ENCODE peak calls at places on chromosome 10, in five cellular contexts. One of them, this sample, is unnamed.

GRCh38 chr10:96073722-96074121 is 30.3 kb downstream of the CCNJ start:
- DNase-seq in A549: peak; percentile 31
- DNase-seq in upper lobe of right lung: no peak
- DNase-seq in lower lobe of right lung: no peak
- DNase-seq in GM23338: no peak
- DNase-seq in this sample: no peak

GRCh38 chr10:80579849-80580645 is 42.3 kb downstream of the SH2D4B start:
- DNase-seq in GM23338: no peak
- DNase-seq in A549: no peak
- DNase-seq in lower lobe of right lung: no peak
- DNase-seq in upper lobe of right lung: no peak
- DNase-seq in this sample: no peak

GRCh38 chr10:124538669-124539068 is 77.0 kb downstream of the LHPP start:
- DNase-seq in upper lobe of right lung: no peak
- DNase-seq in lower lobe of right lung: no peak
- DNase-seq in A549: no peak
- DNase-seq in GM23338: no peak
- DNase-seq in this sample: no peak

GRCh38 chr10:695396-695795 is 5.9 kb upstream of the DIP2C start:
- DNase-seq in GM23338: no peak
- DNase-seq in A549: no peak
- DNase-seq in lower lobe of right lung: no peak
- DNase-seq in upper lobe of right lung: no peak
- DNase-seq in this sample: no peak

GRCh38 chr10:121702351-121703320 is 104.4 kb upstream of the FGFR2 start:
- DNase-seq in lower lobe of right lung: no peak
- DNase-seq in upper lobe of right lung: no peak
- DNase-seq in A549: peak; percentile 53
- DNase-seq in GM23338: no peak
- DNase-seq in this sample: no peak

GRCh38 chr10:130866857-130867256 is 444.7 kb downstream of the TCERG1L start:
- DNase-seq in A549: no peak
- DNase-seq in GM23338: no peak
- DNase-seq in upper lobe of right lung: no peak
- DNase-seq in lower lobe of right lung: no peak
- DNase-seq in this sample: no peak

GRCh38 chr10:120015064-120015463 is 122.5 kb downstream of the SEC23IP start:
- DNase-seq in A549: no peak
- DNase-seq in GM23338: no peak
- DNase-seq in upper lobe of right lung: no peak
- DNase-seq in lower lobe of right lung: no peak
- DNase-seq in this sample: no peak

GRCh38 chr10:44300666-44301649 is 83.9 kb downstream of the CXCL12 start:
- DNase-seq in A549: peak; percentile 88
- DNase-seq in lower lobe of right lung: no peak
- DNase-seq in GM23338: no peak
- DNase-seq in upper lobe of right lung: no peak
- DNase-seq in this sample: peak; percentile 53

GRCh38 chr10:110820321-110820814 is 51.4 kb upstream of the PDCD4 start:
- DNase-seq in lower lobe of right lung: no peak
- DNase-seq in A549: no peak
- DNase-seq in GM23338: no peak
- DNase-seq in upper lobe of right lung: no peak
- DNase-seq in this sample: peak; percentile 56

GRCh38 chr10:45377858-45378257 is 3.8 kb downstream of the ALOX5 start:
- DNase-seq in GM23338: no peak
- DNase-seq in upper lobe of right lung: no peak
- DNase-seq in lower lobe of right lung: no peak
- DNase-seq in A549: no peak
- DNase-seq in this sample: no peak

GRCh38 chr10:113006656-113007342 is 56.8 kb downstream of the TCF7L2 start:
- DNase-seq in upper lobe of right lung: no peak
- DNase-seq in lower lobe of right lung: no peak
- DNase-seq in GM23338: no peak
- DNase-seq in A549: no peak
- DNase-seq in this sample: no peak

GRCh38 chr10:21493841-21494220 is 31.7 kb downstream of the SKIDA1 start:
- DNase-seq in A549: peak; percentile 33
- DNase-seq in lower lobe of right lung: no peak
- DNase-seq in upper lobe of right lung: no peak
- DNase-seq in GM23338: no peak
- DNase-seq in this sample: no peak
- H3K4me3 ChIP-seq in A549: peak overlapping the region; percentile 77
- H3K4me3 ChIP-seq in lower lobe of right lung: peak overlapping the region; percentile 79
- H3K4me3 ChIP-seq in upper lobe of right lung: peak overlapping the region; percentile 72
- H3K4me3 ChIP-seq in GM23338: peak overlapping the region; percentile 76
- H3K4me3 ChIP-seq in this sample: peak overlapping the region; percentile 88

DNA sequence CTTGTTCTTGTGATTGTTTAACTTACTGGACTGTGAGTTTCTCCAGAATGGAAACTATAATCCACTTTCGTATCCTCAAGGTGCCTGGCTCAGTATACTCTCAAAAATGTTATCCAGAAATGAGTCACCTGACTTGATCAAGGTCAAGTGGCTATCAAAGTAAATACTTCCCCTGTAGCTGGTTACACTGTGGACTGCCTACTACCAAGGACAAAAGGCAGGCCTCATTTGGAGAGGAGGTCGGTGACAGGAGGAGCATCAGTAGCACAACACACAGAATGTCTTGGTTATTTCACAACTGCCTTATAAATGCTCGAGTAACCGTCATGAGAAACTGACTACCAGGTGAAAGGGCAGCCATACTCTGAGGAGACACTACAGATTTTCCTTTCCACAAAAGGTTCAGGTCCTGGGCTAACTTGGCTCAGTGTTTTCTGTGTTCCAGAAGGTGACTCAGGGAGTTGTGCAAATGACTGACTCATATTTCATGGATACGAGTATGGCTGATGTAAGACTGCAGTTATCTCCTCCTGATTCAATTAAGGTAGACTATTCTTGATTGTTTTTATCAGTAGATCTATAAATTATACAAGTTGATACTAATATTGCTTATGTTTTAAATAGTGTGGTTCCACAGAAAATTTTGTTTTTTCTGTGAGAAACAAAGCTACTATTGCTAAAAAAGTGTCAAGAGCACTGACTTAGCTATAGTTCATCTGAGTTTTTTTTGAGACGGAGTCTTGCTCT is 4.2 kb upstream of the CCNY start:
- DNase-seq in GM23338: no peak
- DNase-seq in A549: peak; percentile 87
- DNase-seq in upper lobe of right lung: no peak
- DNase-seq in lower lobe of right lung: no peak
- DNase-seq in this sample: no peak
- H3K27ac ChIP-seq in GM23338: no peak overlapping the region
- H3K27ac ChIP-seq in A549: peak overlapping the region; percentile 96
- H3K27ac ChIP-seq in upper lobe of right lung: peak overlapping the region; percentile 25
- H3K27ac ChIP-seq in lower lobe of right lung: peak overlapping the region; percentile 8
- H3K27ac ChIP-seq in this sample: peak overlapping the region; percentile 75

DNA sequence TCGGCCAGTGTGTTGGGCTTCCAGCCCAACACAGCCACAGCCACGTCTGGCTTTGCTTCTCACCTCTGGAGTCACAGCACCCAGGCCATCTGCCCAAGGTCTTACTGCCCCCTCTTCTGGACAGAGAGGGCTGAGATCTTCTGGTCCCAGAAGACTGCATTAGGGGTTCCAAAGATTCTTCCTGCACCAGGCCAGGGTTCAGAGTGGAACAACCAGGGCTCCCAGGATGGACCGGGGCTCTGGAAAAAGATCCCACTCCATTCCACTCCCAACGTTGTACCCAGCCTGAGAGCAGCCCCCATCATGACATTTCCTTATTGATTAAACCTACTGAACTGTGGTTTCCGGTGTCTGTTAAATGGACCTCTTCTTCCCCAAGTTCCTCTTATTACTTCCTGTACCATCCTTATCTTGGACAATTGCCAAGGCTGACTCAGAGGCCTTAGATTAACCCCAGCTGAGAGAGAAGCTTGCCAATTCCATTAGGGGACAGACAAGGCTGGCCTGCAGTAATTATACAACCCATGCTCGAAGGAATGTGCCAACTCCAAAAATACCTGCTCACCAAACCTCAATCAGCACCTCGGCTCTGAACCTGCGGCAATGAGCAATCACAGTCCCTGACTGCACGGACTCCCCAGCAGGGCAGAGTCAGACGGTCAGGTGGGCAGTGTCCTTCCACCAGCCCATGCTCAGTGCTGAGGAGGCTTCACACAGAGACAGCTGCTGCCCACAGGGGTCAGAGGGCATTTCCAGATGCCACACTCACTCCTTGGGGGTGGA is 47.9 kb upstream of the NPFFR1 start:
- DNase-seq in lower lobe of right lung: no peak
- DNase-seq in A549: peak; percentile 84
- DNase-seq in GM23338: peak; percentile 35
- DNase-seq in upper lobe of right lung: no peak
- DNase-seq in this sample: peak; percentile 49
- TF ChIP-seq CTCF in lower lobe of right lung: peak; percentile 24
- TF ChIP-seq CTCF in A549: no peak
- TF ChIP-seq CTCF in GM23338: peak; percentile 67
- TF ChIP-seq CTCF in upper lobe of right lung: peak; percentile 22
- TF ChIP-seq CTCF in this sample: peak; percentile 51

DNA sequence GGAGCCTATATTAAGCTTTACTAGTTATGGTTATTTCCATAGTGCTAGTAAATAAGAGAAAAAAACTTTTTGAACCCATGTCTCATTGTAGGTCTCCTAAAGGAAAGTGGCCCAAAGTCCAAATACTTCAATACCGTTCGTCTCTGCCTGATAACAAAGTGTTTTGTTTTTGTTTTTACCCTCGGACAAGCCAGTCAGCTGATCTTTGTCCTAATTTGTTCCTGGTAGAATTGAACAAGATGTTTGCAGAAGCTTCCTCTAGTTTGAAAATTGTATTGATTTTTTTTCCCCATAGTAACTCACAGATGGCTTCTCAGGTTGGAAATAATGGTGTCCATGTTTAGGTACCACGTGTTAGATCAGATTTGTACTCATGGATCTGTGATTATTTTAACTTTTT is 335.8 kb upstream of the KAT6B start:
- DNase-seq in upper lobe of right lung: no peak
- DNase-seq in lower lobe of right lung: no peak
- DNase-seq in A549: no peak
- DNase-seq in GM23338: no peak
- DNase-seq in this sample: no peak
- H3K4me3 ChIP-seq in upper lobe of right lung: no peak overlapping the region
- H3K4me3 ChIP-seq in lower lobe of right lung: no peak overlapping the region
- H3K4me3 ChIP-seq in A549: no peak overlapping the region
- H3K4me3 ChIP-seq in GM23338: no peak overlapping the region
- H3K4me3 ChIP-seq in this sample: no peak overlapping the region

GRCh38 chr10:103958996-103959395 is 7.9 kb upstream of the SLK start:
- DNase-seq in lower lobe of right lung: no peak
- DNase-seq in A549: no peak
- DNase-seq in upper lobe of right lung: no peak
- DNase-seq in GM23338: no peak
- DNase-seq in this sample: no peak
- H3K27ac ChIP-seq in lower lobe of right lung: no peak overlapping the region
- H3K27ac ChIP-seq in A549: no peak overlapping the region
- H3K27ac ChIP-seq in upper lobe of right lung: no peak overlapping the region
- H3K27ac ChIP-seq in GM23338: no peak overlapping the region
- H3K27ac ChIP-seq in this sample: no peak overlapping the region

GRCh38 chr10:91969297-91969696 is 45.7 kb downstream of the BTAF1 start:
- DNase-seq in upper lobe of right lung: no peak
- DNase-seq in GM23338: no peak
- DNase-seq in A549: no peak
- DNase-seq in lower lobe of right lung: no peak
- DNase-seq in this sample: no peak
- TF ChIP-seq CTCF in upper lobe of right lung: no peak
- TF ChIP-seq CTCF in GM23338: no peak
- TF ChIP-seq CTCF in A549: no peak
- TF ChIP-seq CTCF in lower lobe of right lung: no peak
- TF ChIP-seq CTCF in this sample: no peak

GRCh38 chr10:4677296-4678021 is 148.5 kb upstream of the AKR1E2 start:
- DNase-seq in A549: peak; percentile 88
- DNase-seq in lower lobe of right lung: no peak
- DNase-seq in GM23338: no peak
- DNase-seq in upper lobe of right lung: no peak
- DNase-seq in this sample: no peak
- H3K4me3 ChIP-seq in A549: peak overlapping the region; percentile 28
- H3K4me3 ChIP-seq in lower lobe of right lung: no peak overlapping the region
- H3K4me3 ChIP-seq in GM23338: no peak overlapping the region
- H3K4me3 ChIP-seq in upper lobe of right lung: no peak overlapping the region
- H3K4me3 ChIP-seq in this sample: no peak overlapping the region

GRCh38 chr10:64215088-64215487 is 693.9 kb downstream of the REEP3 start:
- DNase-seq in upper lobe of right lung: no peak
- DNase-seq in GM23338: no peak
- DNase-seq in lower lobe of right lung: no peak
- DNase-seq in A549: no peak
- DNase-seq in this sample: no peak

DNA sequence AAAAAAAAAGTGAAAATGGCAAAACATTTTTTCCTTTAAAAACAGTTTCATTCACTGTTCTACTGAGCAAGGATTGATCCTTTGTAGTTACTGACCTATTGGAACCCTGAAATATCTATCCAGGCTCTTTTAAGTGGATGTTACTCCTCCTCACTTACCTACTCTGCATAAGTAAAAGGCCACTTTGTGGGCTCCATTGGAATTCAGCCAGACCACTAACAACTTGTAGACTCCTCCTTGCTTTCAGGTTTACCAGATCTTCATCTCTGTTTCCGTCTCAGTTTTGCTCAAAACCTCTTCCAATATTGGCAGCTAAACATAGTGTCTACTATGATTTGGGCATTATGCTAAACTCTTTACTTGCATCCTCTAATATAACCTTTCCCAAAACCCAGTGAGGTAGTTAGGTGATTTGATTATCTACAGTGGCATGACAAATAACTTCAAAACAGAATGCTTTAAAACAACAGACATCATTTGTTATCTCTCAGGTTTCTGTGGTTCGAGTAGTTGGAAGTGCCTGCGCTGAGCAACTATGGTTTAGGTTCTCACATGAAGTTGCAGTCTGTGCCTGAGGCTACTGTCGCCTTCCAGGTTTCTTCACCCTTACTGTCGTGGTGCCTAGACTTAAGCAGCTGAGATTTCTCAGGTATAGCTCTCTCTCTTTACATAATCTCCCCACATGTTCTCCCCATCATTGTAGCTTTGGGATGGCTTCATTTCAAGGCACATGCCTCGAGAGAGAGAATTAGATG is 698.2 kb downstream of the REEP3 start:
- DNase-seq in GM23338: no peak
- DNase-seq in lower lobe of right lung: no peak
- DNase-seq in A549: no peak
- DNase-seq in upper lobe of right lung: no peak
- DNase-seq in this sample: no peak
- H3K27ac ChIP-seq in GM23338: no peak overlapping the region
- H3K27ac ChIP-seq in lower lobe of right lung: no peak overlapping the region
- H3K27ac ChIP-seq in A549: no peak overlapping the region
- H3K27ac ChIP-seq in upper lobe of right lung: no peak overlapping the region
- H3K27ac ChIP-seq in this sample: no peak overlapping the region

This sample was measured in left ventricle myocardium inferior.